ENCODE peak calls at places on chromosomes 7 and 10, in seven cellular contexts. V, R, N, F, H, I and O are unnamed samples.

GRCh38 chr10:121490906-121491519 is 107.2 kb downstream of the FGFR2 start:
- DNase-seq in V (no peak), R (no peak), N (no peak), F (no peak), H (no peak), I (no peak), O (no peak)

GRCh38 chr7:89593125-89593524 is 561.1 kb upstream of the STEAP1 start:
- DNase-seq in V (no peak), R (no peak), N (no peak), F (no peak), H (no peak), I (no peak), O (no peak)

GRCh38 chr7:135692055-135692454 is 29.7 kb downstream of the STMP1 start:
- DNase-seq in V (no peak), R (no peak), N (no peak), F (no peak), H (peak), I (no peak), O (no peak)

GRCh38 chr10:1894912-1895311 is 157.6 kb upstream of the ADARB2 start:
- DNase-seq in V (no peak), R (no peak), N (no peak), F (no peak), H (no peak), I (no peak), O (no peak)

GRCh38 chr7:68892211-68892610 is 706.1 kb upstream of the AUTS2 start:
- DNase-seq in V (no peak), R (no peak), N (no peak), F (no peak), H (no peak), I (no peak), O (no peak)

GRCh38 chr10:30374353-30374752 is 25.3 kb upstream of the MTPAP start:
- DNase-seq in V (no peak), R (no peak), N (no peak), F (no peak), H (no peak), I (peak), O (no peak)

GRCh38 chr7:28685660-28686417 is 272.3 kb downstream of the TRIL start:
- DNase-seq in V (peak), R (no peak), N (peak), F (peak), H (peak), I (peak), O (no peak)

GRCh38 chr7:66558660-66559465 is 69.8 kb upstream of the KCTD7 start:
- DNase-seq in V (no peak), R (no peak), N (peak), F (no peak), H (no peak), I (no peak), O (no peak)

GRCh38 chr10:118868618-118869017 is 113.8 kb upstream of the CACUL1 start:
- DNase-seq in V (no peak), R (no peak), N (no peak), F (no peak), H (no peak), I (no peak), O (no peak)

GRCh38 chr10:29656451-29656992 is 21.8 kb upstream of the SVIL start:
- DNase-seq in V (no peak), R (no peak), N (no peak), F (no peak), H (peak), I (no peak), O (no peak)

GRCh38 chr7:7971308-7972040 is 2.9 kb downstream of the GLCCI1 start:
- DNase-seq in V (no peak), R (no peak), N (no peak), F (no peak), H (no peak), I (no peak), O (no peak)

GRCh38 chr10:79184141-79184625 is 115.4 kb downstream of the ZMIZ1 start:
- DNase-seq in V (peak), R (no peak), N (peak), F (no peak), H (peak), I (peak), O (no peak)

GRCh38 chr10:103740683-103741082 is 114.7 kb downstream of the SH3PXD2A start:
- DNase-seq in V (no peak), R (no peak), N (no peak), F (no peak), H (no peak), I (no peak), O (no peak)

GRCh38 chr10:120495226-120495625 is 38.2 kb downstream of the PLPP4 start:
- DNase-seq in V (no peak), R (no peak), N (peak), F (no peak), H (peak), I (no peak), O (no peak)

GRCh38 chr7:45638916-45639315 is 64.7 kb downstream of the ADCY1 start:
- DNase-seq in V (no peak), R (no peak), N (no peak), F (no peak), H (no peak), I (peak), O (no peak)

GRCh38 chr10:627032-627992 is 62.2 kb downstream of the DIP2C start:
- DNase-seq in V (no peak), R (no peak), N (no peak), F (no peak), H (no peak), I (no peak), O (no peak)

GRCh38 chr7:42476255-42476654 is 239.2 kb upstream of the GLI3 start:
- DNase-seq in V (no peak), R (no peak), N (no peak), F (no peak), H (no peak), I (no peak), O (no peak)

GRCh38 chr10:61993676-61994401 is 92.3 kb downstream of the ARID5B start:
- DNase-seq in V (no peak), R (no peak), N (no peak), F (no peak), H (peak), I (no peak), O (peak)
- H3K9ac ChIP-seq in V (no peak), R (no peak), N (peak), F (no peak), H (peak), I (no peak), O (no peak)

GRCh38 chr7:6276911-6277408 is 4.5 kb upstream of the CYTH3 start:
- DNase-seq in V (no peak), R (no peak), N (peak), F (no peak), H (no peak), I (no peak), O (no peak)

GRCh38 chr7:6279937-6280336 is 7.5 kb upstream of the CYTH3 start:
- DNase-seq in V (no peak), R (no peak), N (no peak), F (no peak), H (no peak), I (no peak), O (no peak)

GRCh38 chr7:6277476-6277875 is 5.1 kb upstream of the CYTH3 start:
- DNase-seq in V (no peak), R (no peak), N (no peak), F (no peak), H (no peak), I (no peak), O (no peak)

GRCh38 chr7:6278749-6279310 is 6.4 kb upstream of the CYTH3 start:
- DNase-seq in V (no peak), R (no peak), N (no peak), F (no peak), H (no peak), I (no peak), O (no peak)

GRCh38 chr7:6279341-6279740 is 6.9 kb upstream of the CYTH3 start:
- DNase-seq in V (no peak), R (no peak), N (no peak), F (no peak), H (no peak), I (peak), O (no peak)
- TF ChIP-seq POLR2AphosphoS5 in V (no peak), R (no peak), N (no peak), F (no peak), H (no peak), I (no peak), O (no peak)

GRCh38 chr7:144763291-144763690 is 72.6 kb downstream of the TPK1 start:
- DNase-seq in V (no peak), R (no peak), N (no peak), F (no peak), H (no peak), I (no peak), O (no peak)

GRCh38 chr7:144769352-144769751 is 66.5 kb downstream of the TPK1 start:
- DNase-seq in V (no peak), R (no peak), N (no peak), F (no peak), H (no peak), I (no peak), O (no peak)

GRCh38 chr7:144771921-144772320 is 63.9 kb downstream of the TPK1 start:
- DNase-seq in V (no peak), R (no peak), N (no peak), F (no peak), H (no peak), I (no peak), O (no peak)

DNA sequence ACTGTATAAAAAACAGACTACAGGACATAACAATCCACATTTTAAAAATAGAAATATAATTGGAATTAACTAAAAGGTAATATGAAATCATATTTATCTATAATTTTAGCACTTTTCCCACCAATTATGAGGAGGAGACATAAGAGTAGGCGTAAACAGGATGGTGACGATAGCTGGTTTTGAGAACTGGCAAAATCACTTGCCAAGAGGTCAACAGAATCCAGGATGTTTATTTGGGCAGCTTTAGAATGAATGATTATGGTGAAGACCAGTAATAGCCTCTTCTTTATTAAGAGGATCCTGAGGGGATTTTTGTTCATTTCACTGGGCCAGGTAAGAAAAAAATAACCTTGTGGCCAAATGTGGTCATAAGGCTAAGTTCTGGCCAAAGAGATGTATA is 67.2 kb downstream of the TPK1 start:
- DNase-seq in V (no peak), R (no peak), N (no peak), F (no peak), H (peak), I (no peak), O (no peak)
- H3K9ac ChIP-seq in V (no peak), R (no peak), N (no peak), F (no peak), H (no peak), I (no peak), O (no peak)

DNA sequence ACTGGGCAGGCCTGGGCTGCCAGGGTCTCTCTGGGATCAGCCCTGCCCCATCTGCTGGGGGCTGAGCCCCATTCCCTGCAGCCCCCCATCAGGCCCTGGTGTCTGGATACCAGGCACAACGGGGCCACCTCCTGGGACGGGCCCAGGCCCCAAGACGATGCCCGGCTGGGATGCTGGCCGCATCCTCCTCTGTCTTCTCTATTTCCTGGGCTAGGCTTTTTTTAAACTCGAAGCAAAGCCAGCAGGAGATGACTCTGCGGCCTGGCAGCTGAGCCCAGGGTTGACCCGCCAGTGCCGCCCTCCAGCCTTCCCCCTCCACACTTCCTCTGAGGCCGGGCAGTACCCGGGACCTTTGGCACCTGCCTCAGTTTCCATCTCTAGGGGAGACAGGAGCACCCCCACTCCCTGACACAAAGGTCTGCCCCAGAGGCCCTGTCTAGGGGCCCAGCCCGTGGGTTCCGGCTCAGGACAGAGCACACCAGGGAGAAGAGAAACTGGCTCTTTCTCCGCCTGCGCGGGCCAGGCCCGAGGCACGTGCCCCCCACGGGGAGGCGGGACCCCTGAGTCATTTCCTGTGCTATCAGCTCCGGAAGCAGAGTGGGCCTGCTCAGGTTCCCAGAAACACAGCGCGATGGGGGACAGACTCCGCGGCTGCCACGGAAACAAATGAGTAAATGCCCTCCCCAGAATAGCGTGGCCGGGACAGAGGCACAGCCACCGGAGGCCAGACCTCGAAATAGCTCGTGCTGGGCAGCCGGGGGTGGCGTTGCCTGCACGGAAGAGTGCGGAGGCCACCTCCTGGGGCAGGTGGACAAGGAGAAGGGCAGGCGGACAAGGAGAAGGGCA is 84.6 kb upstream of the PDGFA start:
- DNase-seq in V (no peak), R (peak), N (no peak), F (no peak), H (peak), I (no peak), O (peak)
- TF ChIP-seq POLR2AphosphoS5 in V (no peak), R (peak), N (no peak), F (no peak), H (peak), I (no peak), O (no peak)

GRCh38 chr7:77727527-77727926 is 31.3 kb downstream of the RSBN1L start:
- DNase-seq in V (no peak), R (no peak), N (no peak), F (no peak), H (no peak), I (no peak), O (no peak)
- H3K9ac ChIP-seq in V (no peak), R (no peak), N (peak), F (no peak), H (no peak), I (no peak), O (peak)

DNA sequence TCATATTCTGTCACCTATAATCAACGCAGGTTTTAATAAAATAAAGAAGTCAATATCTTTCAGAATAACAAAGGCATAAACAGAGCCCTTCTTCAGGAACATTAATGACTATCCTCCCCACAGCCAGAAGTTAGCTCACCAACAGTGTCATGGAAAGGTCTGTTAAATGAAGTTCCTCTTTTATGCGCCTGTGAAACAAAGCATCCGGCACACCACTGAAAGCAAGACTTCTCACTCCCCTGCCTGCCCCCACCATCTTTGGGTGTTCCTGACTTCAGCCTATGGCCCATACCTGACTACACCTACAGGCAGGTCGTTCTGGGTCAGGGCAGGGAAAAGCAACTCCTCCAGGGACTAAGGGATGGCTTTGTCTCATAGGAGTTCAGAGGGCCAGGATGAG is 205.4 kb downstream of the FANK1 start:
- DNase-seq in V (no peak), R (peak), N (no peak), F (no peak), H (no peak), I (no peak), O (no peak)
- TF ChIP-seq POLR2AphosphoS5 in V (no peak), R (no peak), N (no peak), F (no peak), H (no peak), I (no peak), O (no peak)

GRCh38 chr10:102504976-102505300 is 1.2 kb downstream of the SUFU start:
- DNase-seq in V (no peak), R (no peak), N (no peak), F (no peak), H (no peak), I (no peak), O (no peak)
- H3K9ac ChIP-seq in V (peak), R (peak), N (peak), F (no peak), H (peak), I (peak), O (peak)

GRCh38 chr7:41116337-41116736 is 586.6 kb downstream of the INHBA start:
- DNase-seq in V (no peak), R (no peak), N (no peak), F (no peak), H (no peak), I (no peak), O (no peak)

GRCh38 chr7:41116817-41117216 is 586.1 kb downstream of the INHBA start:
- DNase-seq in V (no peak), R (no peak), N (no peak), F (no peak), H (no peak), I (no peak), O (peak)

GRCh38 chr7:41113663-41114062 is 589.2 kb downstream of the INHBA start:
- DNase-seq in V (no peak), R (no peak), N (no peak), F (no peak), H (no peak), I (no peak), O (no peak)

GRCh38 chr7:41114166-41114565 is 588.7 kb downstream of the INHBA start:
- DNase-seq in V (no peak), R (no peak), N (no peak), F (no peak), H (no peak), I (no peak), O (no peak)

DNA sequence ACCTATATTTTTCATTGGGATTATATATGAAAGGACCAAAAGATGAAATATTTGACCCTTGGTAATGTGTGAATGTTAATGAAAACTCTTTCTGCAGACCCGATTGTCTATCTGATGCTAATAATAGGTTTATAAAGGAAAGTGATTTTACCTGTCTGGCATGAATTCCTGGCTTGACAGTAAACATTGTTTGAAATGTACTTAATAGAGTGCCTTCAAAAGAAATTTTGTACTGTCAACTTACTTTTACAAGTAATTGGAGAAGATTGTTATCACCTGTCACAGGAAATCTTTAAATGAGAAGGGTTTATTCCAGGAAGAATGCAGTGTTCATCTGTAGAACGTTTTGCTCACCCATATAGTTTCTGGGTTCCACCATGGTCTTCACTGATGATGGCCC is 588.2 kb downstream of the INHBA start:
- DNase-seq in V (no peak), R (no peak), N (no peak), F (no peak), H (no peak), I (no peak), O (no peak)
- TF ChIP-seq POLR2AphosphoS5 in V (no peak), R (no peak), N (no peak), F (no peak), H (no peak), I (no peak), O (no peak)